ENCODE peak calls at places on chromosome 13, in five cellular contexts. F, R, G, L and Y are unnamed samples.

GRCh38 chr13:113815151-113816058 is 48.5 kb downstream of the GAS6 start:
- DNase-seq in F (no peak), R (no peak), G (peak; percentile 49), L (no peak), Y (peak; percentile 53)

GRCh38 chr13:102587916-102588315 is 8.9 kb upstream of the TPP2 start:
- DNase-seq in F (peak; percentile 17), R (no peak), G (no peak), L (no peak), Y (no peak)

GRCh38 chr13:66618702-66619101 is 611.4 kb downstream of the PCDH9 start:
- DNase-seq in F (peak; percentile 47), R (no peak), G (no peak), L (no peak), Y (no peak)

GRCh38 chr13:110506859-110507566 is 54.5 kb downstream of the RAB20 start:
- DNase-seq in F (peak; percentile 56), R (no peak), G (no peak), L (no peak), Y (no peak)

GRCh38 chr13:35720690-35721554 is 244.4 kb upstream of the MAB21L1 start:
- DNase-seq in F (peak; percentile 75), R (no peak), G (peak; percentile 5), L (no peak), Y (peak; percentile 41)

GRCh38 chr13:114309806-114310410 is 4.4 kb upstream of the CHAMP1 start:
- DNase-seq in F (no peak), R (no peak), G (no peak), L (no peak), Y (no peak)

GRCh38 chr13:80945328-80945727 is 604.4 kb upstream of the SPRY2 start:
- DNase-seq in F (no peak), R (no peak), G (no peak), L (no peak), Y (no peak)

GRCh38 chr13:107392205-107392604 is 823.1 kb downstream of the LIG4 start:
- DNase-seq in F (no peak), R (no peak), G (no peak), L (no peak), Y (no peak)

GRCh38 chr13:47650221-47650620 is 350.9 kb downstream of the SUCLA2 start:
- DNase-seq in F (peak; percentile 53), R (no peak), G (no peak), L (no peak), Y (no peak)

GRCh38 chr13:43116242-43116641 is 92.9 kb downstream of the DNAJC15 start:
- DNase-seq in F (no peak), R (no peak), G (no peak), L (no peak), Y (no peak)

GRCh38 chr13:77846173-77846572 is 72.5 kb downstream of the EDNRB start:
- DNase-seq in F (no peak), R (no peak), G (no peak), L (no peak), Y (no peak)

GRCh38 chr13:23467048-23467931 is 33.8 kb upstream of the SACS start:
- DNase-seq in F (peak; percentile 91), R (no peak), G (no peak), L (no peak), Y (no peak)

GRCh38 chr13:111864566-111864965 is 202.4 kb upstream of the SOX1 start:
- DNase-seq in F (no peak), R (no peak), G (no peak), L (no peak), Y (no peak)

GRCh38 chr13:109904218-109904617 is 117.8 kb upstream of the IRS2 start:
- DNase-seq in F (peak; percentile 7), R (no peak), G (no peak), L (no peak), Y (no peak)

GRCh38 chr13:27953671-27954405 is 15.3 kb downstream of the CDX2 start:
- DNase-seq in F (peak; percentile 70), R (no peak), G (peak; percentile 54), L (no peak), Y (peak; percentile 84)

GRCh38 chr13:79861731-79862130 is 380.8 kb downstream of the NDFIP2 start:
- DNase-seq in F (no peak), R (no peak), G (no peak), L (no peak), Y (no peak)

GRCh38 chr13:24511019-24511823 is 1.4 kb downstream of the PARP4 start:
- DNase-seq in F (peak; percentile 93), R (no peak), G (peak; percentile 53), L (no peak), Y (peak; percentile 76)

GRCh38 chr13:98110749-98111148 is 32.1 kb upstream of the FARP1 start:
- DNase-seq in F (no peak), R (no peak), G (no peak), L (no peak), Y (no peak)

GRCh38 chr13:28412981-28413380 is 81.9 kb downstream of the FLT1 start:
- DNase-seq in F (no peak), R (no peak), G (no peak), L (no peak), Y (no peak)